ENCODE peak calls at places on chromosome X, in four cellular contexts. One of them, this sample, is unnamed.
A peak's percentile ranks its signal among the peaks of the same experiment; 100 is the strongest.

GRCh38 chrX:118066867-118067515 is 49.6 kb downstream of the KLHL13 start:
- DNase-seq in GM12891: no peak
- DNase-seq in AML-193: no peak
- DNase-seq in activated naive CD4-positive, alpha-beta T cell treated with anti-CD3 and anti-CD28 coated beads, Interleukin-2, amount 10 ng/mL, durations not matched to agents 7 days and 5 days: no peak
- DNase-seq in this sample: no peak

GRCh38 chrX:116379854-116380253 is 56.6 kb upstream of the SLC6A14 start:
- DNase-seq in GM12891: no peak
- DNase-seq in AML-193: no peak
- DNase-seq in activated naive CD4-positive, alpha-beta T cell treated with anti-CD3 and anti-CD28 coated beads, Interleukin-2, amount 10 ng/mL, durations not matched to agents 7 days and 5 days: no peak
- DNase-seq in this sample: no peak

GRCh38 chrX:40922307-40922706 is 162.9 kb upstream of the USP9X start:
- DNase-seq in GM12891: no peak
- DNase-seq in AML-193: peak; percentile 0
- DNase-seq in activated naive CD4-positive, alpha-beta T cell treated with anti-CD3 and anti-CD28 coated beads, Interleukin-2, amount 10 ng/mL, durations not matched to agents 7 days and 5 days: no peak
- DNase-seq in this sample: no peak

GRCh38 chrX:120302434-120302833 is 8.8 kb downstream of the TMEM255A start:
- DNase-seq in GM12891: no peak
- DNase-seq in AML-193: peak; percentile 53
- DNase-seq in activated naive CD4-positive, alpha-beta T cell treated with anti-CD3 and anti-CD28 coated beads, Interleukin-2, amount 10 ng/mL, durations not matched to agents 7 days and 5 days: peak; percentile 69
- DNase-seq in this sample: no peak

GRCh38 chrX:119190251-119190651 is 45.8 kb upstream of the PGRMC1 start:
- DNase-seq in GM12891: no peak
- DNase-seq in AML-193: no peak
- DNase-seq in activated naive CD4-positive, alpha-beta T cell treated with anti-CD3 and anti-CD28 coated beads, Interleukin-2, amount 10 ng/mL, durations not matched to agents 7 days and 5 days: no peak
- DNase-seq in this sample: no peak

GRCh38 chrX:18983711-18984380 is at the start of gene PHKA2:
- DNase-seq in GM12891: no peak
- DNase-seq in AML-193: peak; percentile 32
- DNase-seq in activated naive CD4-positive, alpha-beta T cell treated with anti-CD3 and anti-CD28 coated beads, Interleukin-2, amount 10 ng/mL, durations not matched to agents 7 days and 5 days: peak; percentile 68
- DNase-seq in this sample: no peak

GRCh38 chrX:137051978-137052640 is 18.3 kb upstream of the GPR101 start:
- DNase-seq in GM12891: peak; percentile 49
- DNase-seq in AML-193: peak; percentile 1
- DNase-seq in activated naive CD4-positive, alpha-beta T cell treated with anti-CD3 and anti-CD28 coated beads, Interleukin-2, amount 10 ng/mL, durations not matched to agents 7 days and 5 days: peak; percentile 83
- DNase-seq in this sample: peak; percentile 25

GRCh38 chrX:133726211-133726630 is 259.2 kb downstream of the GPC3 start:
- DNase-seq in GM12891: no peak
- DNase-seq in AML-193: no peak
- DNase-seq in activated naive CD4-positive, alpha-beta T cell treated with anti-CD3 and anti-CD28 coated beads, Interleukin-2, amount 10 ng/mL, durations not matched to agents 7 days and 5 days: no peak
- DNase-seq in this sample: no peak

GRCh38 chrX:7372843-7373525 is 225.0 kb upstream of the PUDP start:
- DNase-seq in GM12891: no peak
- DNase-seq in AML-193: no peak
- DNase-seq in activated naive CD4-positive, alpha-beta T cell treated with anti-CD3 and anti-CD28 coated beads, Interleukin-2, amount 10 ng/mL, durations not matched to agents 7 days and 5 days: no peak
- DNase-seq in this sample: no peak

GRCh38 chrX:317424-318067 is 1.1 kb downstream of the GTPBP6 start:
- DNase-seq in GM12891: peak; percentile 85
- DNase-seq in AML-193: no peak
- DNase-seq in activated naive CD4-positive, alpha-beta T cell treated with anti-CD3 and anti-CD28 coated beads, Interleukin-2, amount 10 ng/mL, durations not matched to agents 7 days and 5 days: no peak
- DNase-seq in this sample: peak; percentile 76

GRCh38 chrX:68571292-68572256 is 72.7 kb downstream of the YIPF6 start:
- DNase-seq in GM12891: no peak
- DNase-seq in AML-193: no peak
- DNase-seq in activated naive CD4-positive, alpha-beta T cell treated with anti-CD3 and anti-CD28 coated beads, Interleukin-2, amount 10 ng/mL, durations not matched to agents 7 days and 5 days: no peak
- DNase-seq in this sample: no peak

GRCh38 chrX:13691845-13692334 is 3.0 kb downstream of the RAB9A start:
- DNase-seq in GM12891: no peak
- DNase-seq in AML-193: no peak
- DNase-seq in activated naive CD4-positive, alpha-beta T cell treated with anti-CD3 and anti-CD28 coated beads, Interleukin-2, amount 10 ng/mL, durations not matched to agents 7 days and 5 days: no peak
- DNase-seq in this sample: no peak

GRCh38 chrX:3651272-3651671 is 62.2 kb downstream of the PRKX start:
- DNase-seq in GM12891: no peak
- DNase-seq in AML-193: peak; percentile 6
- DNase-seq in activated naive CD4-positive, alpha-beta T cell treated with anti-CD3 and anti-CD28 coated beads, Interleukin-2, amount 10 ng/mL, durations not matched to agents 7 days and 5 days: no peak
- DNase-seq in this sample: no peak

GRCh38 chrX:109936114-109936513 is 66.8 kb upstream of the TMEM164 start:
- DNase-seq in GM12891: no peak
- DNase-seq in AML-193: no peak
- DNase-seq in activated naive CD4-positive, alpha-beta T cell treated with anti-CD3 and anti-CD28 coated beads, Interleukin-2, amount 10 ng/mL, durations not matched to agents 7 days and 5 days: no peak
- DNase-seq in this sample: no peak

GRCh38 chrX:94265323-94265722 is 591.3 kb downstream of the FAM133A start:
- DNase-seq in GM12891: no peak
- DNase-seq in AML-193: no peak
- DNase-seq in activated naive CD4-positive, alpha-beta T cell treated with anti-CD3 and anti-CD28 coated beads, Interleukin-2, amount 10 ng/mL, durations not matched to agents 7 days and 5 days: no peak
- DNase-seq in this sample: no peak

GRCh38 chrX:32741910-32742309 is 469.4 kb downstream of the DMD start:
- DNase-seq in GM12891: no peak
- DNase-seq in AML-193: no peak
- DNase-seq in activated naive CD4-positive, alpha-beta T cell treated with anti-CD3 and anti-CD28 coated beads, Interleukin-2, amount 10 ng/mL, durations not matched to agents 7 days and 5 days: no peak
- DNase-seq in this sample: no peak

GRCh38 chrX:136643243-136643642 is 4.7 kb upstream of the CD40LG start:
- DNase-seq in GM12891: no peak
- DNase-seq in AML-193: no peak
- DNase-seq in activated naive CD4-positive, alpha-beta T cell treated with anti-CD3 and anti-CD28 coated beads, Interleukin-2, amount 10 ng/mL, durations not matched to agents 7 days and 5 days: peak; percentile 33
- DNase-seq in this sample: no peak

GRCh38 chrX:103628386-103629290 is at the start of gene TCEAL1:
- DNase-seq in GM12891: no peak
- DNase-seq in AML-193: peak; percentile 14
- DNase-seq in activated naive CD4-positive, alpha-beta T cell treated with anti-CD3 and anti-CD28 coated beads, Interleukin-2, amount 10 ng/mL, durations not matched to agents 7 days and 5 days: peak; percentile 52
- DNase-seq in this sample: no peak

GRCh38 chrX:22952011-22952410 is 47.7 kb upstream of the DDX53 start:
- DNase-seq in GM12891: no peak
- DNase-seq in AML-193: no peak
- DNase-seq in activated naive CD4-positive, alpha-beta T cell treated with anti-CD3 and anti-CD28 coated beads, Interleukin-2, amount 10 ng/mL, durations not matched to agents 7 days and 5 days: no peak
- DNase-seq in this sample: no peak

GRCh38 chrX:65516756-65517155 is 17.8 kb downstream of the LAS1L start:
- DNase-seq in GM12891: no peak
- DNase-seq in AML-193: no peak
- DNase-seq in activated naive CD4-positive, alpha-beta T cell treated with anti-CD3 and anti-CD28 coated beads, Interleukin-2, amount 10 ng/mL, durations not matched to agents 7 days and 5 days: no peak
- DNase-seq in this sample: no peak

GRCh38 chrX:46367491-46367890 is 177.7 kb downstream of the ZNF674 start:
- DNase-seq in GM12891: no peak
- DNase-seq in AML-193: no peak
- DNase-seq in activated naive CD4-positive, alpha-beta T cell treated with anti-CD3 and anti-CD28 coated beads, Interleukin-2, amount 10 ng/mL, durations not matched to agents 7 days and 5 days: no peak
- DNase-seq in this sample: no peak

GRCh38 chrX:100413231-100413630 is 3.2 kb upstream of the PCDH19 start:
- DNase-seq in GM12891: no peak
- DNase-seq in AML-193: peak; percentile 14
- DNase-seq in activated naive CD4-positive, alpha-beta T cell treated with anti-CD3 and anti-CD28 coated beads, Interleukin-2, amount 10 ng/mL, durations not matched to agents 7 days and 5 days: no peak
- DNase-seq in this sample: no peak

GRCh38 chrX:75273483-75273882 is 402 bp upstream of the UPRT start:
- DNase-seq in GM12891: no peak
- DNase-seq in AML-193: no peak
- DNase-seq in activated naive CD4-positive, alpha-beta T cell treated with anti-CD3 and anti-CD28 coated beads, Interleukin-2, amount 10 ng/mL, durations not matched to agents 7 days and 5 days: peak; percentile 18
- DNase-seq in this sample: no peak

GRCh38 chrX:81195712-81196111 is 6.0 kb downstream of the HMGN5 start:
- DNase-seq in GM12891: no peak
- DNase-seq in AML-193: peak; percentile 42
- DNase-seq in activated naive CD4-positive, alpha-beta T cell treated with anti-CD3 and anti-CD28 coated beads, Interleukin-2, amount 10 ng/mL, durations not matched to agents 7 days and 5 days: peak; percentile 68
- DNase-seq in this sample: no peak

GRCh38 chrX:19579485-19579884 is 64.2 kb upstream of the MAP3K15 start:
- DNase-seq in GM12891: no peak
- DNase-seq in AML-193: no peak
- DNase-seq in activated naive CD4-positive, alpha-beta T cell treated with anti-CD3 and anti-CD28 coated beads, Interleukin-2, amount 10 ng/mL, durations not matched to agents 7 days and 5 days: no peak
- DNase-seq in this sample: no peak

GRCh38 chrX:10697552-10697951 is 77.2 kb upstream of the MID1 start:
- DNase-seq in GM12891: no peak
- DNase-seq in AML-193: no peak
- DNase-seq in activated naive CD4-positive, alpha-beta T cell treated with anti-CD3 and anti-CD28 coated beads, Interleukin-2, amount 10 ng/mL, durations not matched to agents 7 days and 5 days: no peak
- DNase-seq in this sample: no peak